ENCODE peak calls at places on chromosome 7, in six cellular contexts. P, L, U, V, W and D are unnamed samples.

GRCh38 chr7:51949726-51950644 is 633.4 kb upstream of the COBL start:
- DNase-seq in P (no peak), L (no peak), U (no peak), V (no peak), W (no peak), D (no peak)

GRCh38 chr7:128890306-128891109 is 20.0 kb downstream of the KCP start:
- DNase-seq in P (no peak), L (no peak), U (no peak), V (peak), W (no peak), D (no peak)

GRCh38 chr7:300048-300447 is 10.1 kb downstream of the FOXL3 start:
- DNase-seq in P (no peak), L (no peak), U (no peak), V (no peak), W (no peak), D (no peak)

GRCh38 chr7:101173752-101174244 is 6.3 kb downstream of the NAT16 start:
- DNase-seq in P (peak), L (no peak), U (no peak), V (peak), W (peak), D (no peak)

GRCh38 chr7:34825221-34825620 is 167.2 kb downstream of the NPSR1 start:
- DNase-seq in P (no peak), L (no peak), U (no peak), V (no peak), W (no peak), D (no peak)

GRCh38 chr7:158368449-158368848 is 219.2 kb downstream of the PTPRN2 start:
- DNase-seq in P (no peak), L (no peak), U (no peak), V (no peak), W (no peak), D (no peak)

GRCh38 chr7:39504963-39505362 is 61.2 kb upstream of the YAE1 start:
- DNase-seq in P (peak), L (peak), U (peak), V (no peak), W (no peak), D (peak)

GRCh38 chr7:39554583-39555140 is 11.5 kb upstream of the YAE1 start:
- DNase-seq in P (no peak), L (no peak), U (no peak), V (no peak), W (no peak), D (peak)

GRCh38 chr7:116628971-116629586 is 42.9 kb upstream of the MET start:
- DNase-seq in P (peak), L (peak), U (no peak), V (no peak), W (no peak), D (no peak)

GRCh38 chr7:84085147-84085546 is 109.4 kb downstream of the SEMA3A start:
- DNase-seq in P (peak), L (peak), U (no peak), V (no peak), W (no peak), D (peak)

GRCh38 chr7:142357953-142358520 is 100.2 kb upstream of the PRSS58 start:
- DNase-seq in P (peak), L (peak), U (no peak), V (peak), W (peak), D (peak)

GRCh38 chr7:2607913-2608899 is 23.6 kb upstream of the TTYH3 start:
- DNase-seq in P (no peak), L (no peak), U (no peak), V (no peak), W (no peak), D (no peak)

GRCh38 chr7:51031216-51031615 is 248.5 kb upstream of the GRB10 start:
- DNase-seq in P (no peak), L (no peak), U (no peak), V (no peak), W (no peak), D (no peak)

GRCh38 chr7:151448261-151449252 is 8.6 kb upstream of the CRYGN start:
- DNase-seq in P (peak), L (peak), U (peak), V (peak), W (peak), D (peak)

GRCh38 chr7:87505122-87505521 is 29.6 kb upstream of the ABCB4 start:
- DNase-seq in P (no peak), L (peak), U (no peak), V (no peak), W (no peak), D (peak)

GRCh38 chr7:69773535-69774225 is 175.4 kb downstream of the AUTS2 start:
- DNase-seq in P (no peak), L (no peak), U (no peak), V (peak), W (no peak), D (no peak)

GRCh38 chr7:117385340-117386124 is 41.8 kb downstream of the ASZ1 start:
- DNase-seq in P (peak), L (peak), U (no peak), V (no peak), W (no peak), D (peak)

GRCh38 chr7:101952355-101953247 is 135.2 kb downstream of the CUX1 start:
- DNase-seq in P (peak), L (peak), U (no peak), V (peak), W (no peak), D (peak)

GRCh38 chr7:101620991-101621390 is 8.1 kb downstream of the MYL10 start:
- DNase-seq in P (no peak), L (no peak), U (no peak), V (no peak), W (no peak), D (no peak)

GRCh38 chr7:68176974-68177373 is 1180.3 kb downstream of the TYW1 start:
- DNase-seq in P (peak), L (peak), U (peak), V (peak), W (no peak), D (peak)

GRCh38 chr7:1922071-1922869 is 252.2 kb downstream of the ELFN1 start:
- DNase-seq in P (no peak), L (peak), U (no peak), V (no peak), W (no peak), D (peak)

GRCh38 chr7:41478187-41478586 is 224.7 kb downstream of the INHBA start:
- DNase-seq in P (peak), L (peak), U (no peak), V (no peak), W (peak), D (no peak)
- H3K4me3 ChIP-seq in P (no peak), L (no peak), U (no peak), V (no peak), W (no peak), D (no peak)

GRCh38 chr7:154795437-154795836 is 207.5 kb downstream of the PAXIP1 start:
- DNase-seq in P (no peak), L (no peak), U (no peak), V (no peak), W (no peak), D (no peak)

GRCh38 chr7:154792436-154793055 is 210.4 kb downstream of the PAXIP1 start:
- DNase-seq in P (no peak), L (no peak), U (no peak), V (no peak), W (no peak), D (no peak)

GRCh38 chr7:154795014-154795413 is 207.9 kb downstream of the PAXIP1 start:
- DNase-seq in P (no peak), L (no peak), U (no peak), V (no peak), W (no peak), D (no peak)

GRCh38 chr7:154791611-154792010 is 211.3 kb downstream of the PAXIP1 start:
- DNase-seq in P (no peak), L (no peak), U (no peak), V (no peak), W (no peak), D (no peak)

DNA sequence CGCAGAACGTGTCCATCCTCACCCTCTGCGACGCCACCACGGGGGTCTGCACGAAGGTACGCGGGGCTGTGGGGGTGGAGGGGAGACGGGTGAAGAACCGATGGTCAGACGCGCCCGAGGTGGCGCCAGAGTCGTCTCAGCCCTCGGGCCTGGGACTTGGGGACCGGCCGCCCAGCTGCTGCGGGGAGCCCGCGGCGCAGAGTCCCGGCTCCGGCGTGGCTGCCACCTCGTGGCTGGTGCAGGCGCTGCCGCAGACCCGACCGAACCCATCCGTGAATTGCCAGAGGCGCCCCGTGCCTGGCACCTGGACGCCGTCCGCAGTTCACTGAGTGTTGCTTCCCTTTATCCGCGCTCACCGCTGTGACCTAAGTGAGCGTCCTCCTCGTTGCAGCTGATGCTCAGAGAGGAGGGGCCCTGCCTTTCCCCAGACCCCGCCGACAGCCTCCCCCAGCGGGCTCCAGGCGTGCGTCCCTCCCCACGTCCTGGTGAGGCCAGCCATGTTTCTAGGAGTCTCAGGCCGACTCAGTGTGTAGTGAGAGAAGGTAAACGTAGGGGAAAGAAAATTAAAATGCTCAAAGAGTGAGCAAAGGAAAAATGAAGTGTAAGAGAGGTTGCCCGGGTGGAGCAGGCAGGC is 208.7 kb downstream of the PAXIP1 start:
- DNase-seq in P (no peak), L (no peak), U (no peak), V (no peak), W (peak), D (no peak)
- TF ChIP-seq CTCF in P (no peak), L (no peak), U (peak), V (no peak), W (no peak), D (no peak)

DNA sequence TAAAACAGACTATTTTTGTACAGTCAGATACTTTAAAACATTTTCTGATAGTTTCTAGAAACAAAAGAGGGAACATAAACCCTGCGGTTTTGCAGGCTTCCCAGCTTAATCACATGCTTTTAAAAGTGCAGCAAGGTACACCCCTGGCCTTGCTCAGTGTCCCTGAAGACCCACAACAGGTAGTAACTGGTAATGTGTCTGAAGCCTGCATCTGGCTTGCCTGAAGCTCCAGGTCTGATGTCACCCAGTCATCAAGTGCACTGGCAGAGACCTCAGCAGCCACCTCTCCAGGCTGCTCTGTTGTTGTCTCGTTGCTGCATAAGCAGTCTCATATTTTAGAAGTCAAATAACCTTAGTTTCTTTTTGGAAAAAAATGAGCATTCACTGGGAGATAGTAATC is 376.1 kb upstream of the MTPN start:
- DNase-seq in P (no peak), L (no peak), U (no peak), V (no peak), W (peak), D (no peak)
- H3K4me3 ChIP-seq in P (no peak), L (no peak), U (no peak), V (no peak), W (no peak), D (no peak)

DNA sequence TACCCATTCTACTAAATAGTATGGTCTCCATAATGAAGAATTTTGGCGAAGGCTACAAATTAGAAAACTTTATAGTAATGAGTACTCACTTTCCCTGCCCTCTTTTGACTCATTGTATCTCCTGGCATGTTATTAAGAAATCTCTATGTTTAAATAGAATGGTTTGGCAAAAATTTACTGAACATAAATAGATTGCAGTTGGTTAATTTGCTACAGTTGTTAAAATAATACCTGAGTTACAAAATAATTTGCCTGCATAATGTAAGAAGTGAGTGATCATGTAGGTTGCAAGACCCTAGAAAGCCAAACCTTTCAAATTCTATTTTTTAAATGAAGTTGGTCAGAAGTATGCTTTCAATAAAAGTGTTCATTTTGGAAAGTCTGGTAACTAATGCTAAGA is 176.8 kb upstream of the AHR start:
- DNase-seq in P (no peak), L (no peak), U (no peak), V (no peak), W (no peak), D (no peak)
- TF ChIP-seq CTCF in P (no peak), L (no peak), U (no peak), V (no peak), W (no peak), D (no peak)

GRCh38 chr7:7923818-7924217 is 44.8 kb upstream of the GLCCI1 start:
- DNase-seq in P (no peak), L (no peak), U (no peak), V (no peak), W (no peak), D (no peak)
- H3K4me3 ChIP-seq in P (no peak), L (no peak), U (no peak), V (no peak), W (no peak), D (no peak)

DNA sequence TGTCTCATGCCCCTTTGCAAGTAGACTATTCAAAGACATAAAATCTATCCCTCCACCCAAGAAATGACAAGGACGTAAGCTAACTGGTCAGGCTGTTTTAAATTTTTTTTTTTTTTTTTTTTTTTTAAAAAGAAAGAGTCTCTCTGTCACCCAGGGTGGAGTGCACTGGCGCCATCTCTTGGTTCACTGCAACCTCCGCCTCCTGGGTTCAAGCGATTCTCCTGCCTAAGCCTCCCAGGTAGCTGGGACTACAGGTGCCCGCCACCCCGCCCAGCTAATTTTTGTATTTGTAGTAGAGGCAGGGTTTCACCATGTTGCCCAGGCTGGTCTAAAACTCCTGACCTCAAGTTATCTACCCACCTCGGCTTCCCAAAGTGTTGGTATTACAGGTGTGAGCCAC is 11.2 kb downstream of the TRA2A start:
- DNase-seq in P (no peak), L (no peak), U (no peak), V (no peak), W (no peak), D (no peak)
- TF ChIP-seq CTCF in P (peak), L (peak), U (no peak), V (peak), W (no peak), D (peak)

DNA sequence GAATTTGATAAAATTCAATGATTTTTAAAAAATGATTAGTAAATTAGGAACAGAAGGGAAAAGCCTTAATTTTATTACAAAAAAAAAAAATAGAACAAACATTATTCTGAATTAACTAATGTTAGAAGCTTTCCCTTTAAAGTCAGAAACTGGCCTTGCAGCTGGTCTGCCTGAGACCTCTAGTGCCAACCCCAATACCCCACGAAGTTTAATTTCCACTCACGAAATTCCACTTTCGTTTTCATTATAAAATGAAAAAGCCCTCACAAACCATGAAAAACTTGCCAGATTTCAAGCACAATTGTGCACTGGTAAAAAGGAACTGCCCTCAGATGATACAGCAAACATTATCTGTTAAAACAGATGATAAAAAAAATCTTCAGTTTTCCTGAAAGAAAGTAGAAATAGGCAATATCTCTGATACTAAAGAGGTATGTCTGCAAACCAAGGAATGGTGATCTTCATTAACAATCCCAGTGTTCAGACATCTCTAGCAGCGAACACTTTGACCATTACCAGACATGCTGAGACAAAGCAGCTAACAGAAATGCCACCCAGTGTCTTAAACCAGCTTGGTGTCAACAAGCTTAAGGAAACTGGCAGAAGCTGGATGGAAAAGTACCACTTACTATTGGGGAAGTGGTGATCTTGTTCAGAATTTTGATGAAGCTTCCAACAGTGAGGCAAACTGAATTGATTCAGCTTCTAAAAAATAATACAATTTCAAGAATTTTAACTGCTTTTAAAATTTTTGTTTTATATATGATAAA is 80.2 kb downstream of the PALS2 start:
- DNase-seq in P (no peak), L (no peak), U (no peak), V (no peak), W (no peak), D (no peak)
- H3K4me3 ChIP-seq in P (no peak), L (no peak), U (peak), V (no peak), W (no peak), D (peak)

GRCh38 chr7:122881324-122881723 is 4.9 kb downstream of the CADPS2 start:
- DNase-seq in P (peak), L (no peak), U (no peak), V (no peak), W (no peak), D (no peak)
- TF ChIP-seq CTCF in P (no peak), L (no peak), U (no peak), V (no peak), W (no peak), D (no peak)

DNA sequence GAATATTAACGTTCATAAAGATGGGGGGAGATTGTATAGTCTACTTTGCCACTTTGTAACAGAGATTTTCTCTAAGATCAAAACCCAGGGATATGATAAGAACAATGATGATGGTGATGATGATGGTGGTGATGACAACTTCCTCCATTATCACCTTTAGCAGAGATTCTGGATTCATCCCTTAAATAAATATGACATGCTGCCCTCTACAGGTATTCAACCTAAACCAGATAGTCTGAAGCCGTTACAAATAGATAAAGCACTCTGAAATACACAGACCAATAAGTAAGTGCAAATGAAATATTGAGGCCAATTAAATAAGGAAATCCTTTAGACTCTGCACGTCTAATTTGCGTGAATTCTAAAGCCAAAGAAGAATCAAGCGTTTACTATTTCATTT is 211.5 kb downstream of the CREB5 start:
- DNase-seq in P (no peak), L (no peak), U (no peak), V (no peak), W (no peak), D (no peak)
- H3K4me3 ChIP-seq in P (no peak), L (no peak), U (no peak), V (no peak), W (no peak), D (no peak)